ENCODE peak calls at places on chromosomes 16 and 17, in seven cellular contexts. F is IMR-90, Y is PC-3, K is hepatocyte, H is A673, J is H1, A is transverse colon. I is an unnamed sample. For H3K4me1, the result is how much of the 10 kb centered on the place peaks cover.

GRCh38 chr17:81991684-81992513 is 14.5 kb downstream of the ASPSCR1 start:
- DNase-seq in H (no peak), Y (peak), F (peak), J (no peak), A (peak), K (peak), I (peak)

GRCh38 chr17:41697122-41697962 is 8.7 kb downstream of the EIF1 start:
- DNase-seq in J (no peak), H (no peak), F (peak), K (peak), Y (no peak), A (peak), I (no peak)

GRCh38 chr16:4702466-4702808 is 9.1 kb downstream of the NUDT16L1 start:
- DNase-seq in A (no peak), K (peak), H (no peak), F (no peak), Y (no peak), J (no peak), I (no peak)

GRCh38 chr17:66098040-66098439 is 93.9 kb downstream of the CEP112 start:
- DNase-seq in Y (peak), F (peak), J (no peak), H (no peak), K (no peak), A (no peak), I (peak)

GRCh38 chr16:11133344-11133921 is 122.6 kb downstream of the SOCS1 start:
- DNase-seq in K (peak), H (peak), A (peak), F (peak), J (no peak), Y (peak), I (peak)

GRCh38 chr16:25896412-25896811 is 204.7 kb downstream of the HS3ST4 start:
- DNase-seq in A (no peak), K (no peak), F (no peak), J (no peak), Y (no peak), H (peak), I (no peak)

GRCh38 chr17:72030067-72030899 is 90.5 kb upstream of the SOX9 start:
- DNase-seq in Y (peak), A (peak), J (peak), H (peak), K (peak), F (peak), I (peak)

GRCh38 chr17:68356520-68356919 is 65.2 kb downstream of the ARSG start:
- DNase-seq in J (no peak), A (peak), F (no peak), H (no peak), Y (no peak), K (no peak), I (no peak)

GRCh38 chr17:19398301-19399181 is 11.6 kb upstream of the MFAP4 start:
- DNase-seq in K (peak), F (no peak), J (no peak), Y (peak), A (peak), H (peak), I (no peak)

GRCh38 chr17:12627177-12627629 is 38.5 kb upstream of the MYOCD start:
- DNase-seq in A (no peak), J (no peak), H (no peak), F (peak), K (peak), Y (peak), I (peak)

GRCh38 chr17:81811705-81812570 is 8.0 kb downstream of the GCGR start:
- DNase-seq in A (no peak), F (no peak), J (no peak), Y (no peak), H (no peak), K (no peak), I (no peak)

GRCh38 chr16:74999208-74999682 is 421 bp downstream of the ZNRF1 start:
- DNase-seq in A (peak), F (no peak), J (no peak), K (no peak), Y (no peak), H (peak), I (no peak)

GRCh38 chr17:231966-232807 is 50.7 kb upstream of the DOC2B start:
- DNase-seq in A (peak), F (no peak), Y (no peak), H (no peak), K (no peak), J (no peak), I (no peak)

GRCh38 chr16:30820952-30821421 is 34.0 kb upstream of the ZNF629 start:
- DNase-seq in F (no peak), K (no peak), J (no peak), Y (no peak), A (peak), H (no peak), I (no peak)

GRCh38 chr16:88303890-88304819 is 78.6 kb upstream of the ZNF469 start:
- DNase-seq in Y (peak), K (peak), H (no peak), F (peak), A (no peak), J (no peak), I (peak)

GRCh38 chr17:65593870-65594584 is 32.6 kb upstream of the AXIN2 start:
- DNase-seq in F (peak), H (peak), Y (no peak), J (no peak), A (no peak), K (peak), I (no peak)

GRCh38 chr17:45368661-45369060 is 51.8 kb upstream of the MAP3K14 start:
- DNase-seq in K (no peak), Y (no peak), A (no peak), H (no peak), J (no peak), F (peak), I (no peak)

GRCh38 chr17:193841-194806 is 12.7 kb upstream of the DOC2B start:
- DNase-seq in F (no peak), Y (no peak), K (peak), J (no peak), A (no peak), H (no peak), I (no peak)

GRCh38 chr17:38874505-38875419 is 4.9 kb downstream of the LASP1 start:
- DNase-seq in J (no peak), K (no peak), F (no peak), Y (no peak), H (no peak), A (no peak), I (no peak)

GRCh38 chr16:84786605-84787302 is 33.0 kb upstream of the CRISPLD2 start:
- DNase-seq in F (no peak), J (no peak), H (no peak), Y (no peak), A (no peak), K (no peak), I (no peak)

GRCh38 chr17:72053069-72053846 is 67.6 kb upstream of the SOX9 start:
- DNase-seq in K (no peak), F (no peak), J (no peak), Y (no peak), H (no peak), A (no peak), I (no peak)

GRCh38 chr17:82045916-82046484 is 5.6 kb downstream of the RFNG start:
- DNase-seq in A (no peak), F (no peak), H (no peak), K (no peak), J (no peak), Y (no peak), I (no peak)

GRCh38 chr16:87203060-87203656 is 114.0 kb downstream of the C16orf95 start:
- DNase-seq in K (peak), J (peak), A (peak), H (peak), F (peak), Y (peak), I (peak)

GRCh38 chr16:47320546-47321315 is 140.1 kb downstream of the ITFG1 start:
- DNase-seq in H (no peak), F (peak), K (no peak), Y (no peak), J (no peak), A (no peak), I (no peak)

GRCh38 chr16:46830417-46830901 is 521 bp downstream of the C16orf87 start:
- DNase-seq in A (peak), J (no peak), H (peak), K (peak), F (no peak), Y (peak), I (no peak)

GRCh38 chr16:66342294-66342900 is 24.1 kb upstream of the CDH5 start:
- DNase-seq in J (peak), A (no peak), Y (peak), H (peak), K (peak), F (no peak), I (no peak)

GRCh38 chr16:88578446-88579313 is 8.5 kb downstream of the ZC3H18 start:
- DNase-seq in K (no peak), J (no peak), F (no peak), Y (no peak), H (no peak), A (no peak), I (no peak)

GRCh38 chr16:57531635-57532220 is 4.6 kb downstream of the CCDC102A start:
- DNase-seq in Y (no peak), A (no peak), J (no peak), K (no peak), H (no peak), F (no peak), I (no peak)

GRCh38 chr17:18362509-18363020 is 785 bp downstream of the SHMT1 start:
- DNase-seq in K (peak), F (no peak), J (no peak), Y (peak), A (peak), H (peak), I (no peak)

GRCh38 chr17:75102385-75102821 is 7.4 kb upstream of the ARMC7 start:
- DNase-seq in Y (no peak), H (no peak), A (no peak), K (no peak), F (no peak), J (no peak), I (no peak)

DNA sequence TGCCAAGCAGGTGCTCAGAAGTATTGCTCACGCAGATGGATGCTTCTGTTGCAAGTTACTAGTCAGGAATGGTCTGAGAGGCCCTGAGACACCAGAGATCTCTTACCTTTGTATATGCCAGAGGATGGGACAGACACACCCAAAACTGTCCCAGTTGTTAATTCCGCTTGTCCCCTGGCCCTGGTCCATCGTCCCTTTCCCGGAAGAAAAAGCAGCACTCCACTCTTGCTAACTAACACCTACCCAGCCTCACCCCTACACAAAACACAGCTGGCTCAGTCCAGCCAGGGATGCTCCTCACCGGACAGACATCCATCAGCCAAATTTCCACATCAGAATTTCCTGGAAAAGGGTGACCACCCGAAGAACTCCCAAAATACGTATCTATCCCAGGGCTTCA is 2.0 kb downstream of the GAS7 start:
- DNase-seq in A (no peak), H (no peak), K (no peak), Y (no peak), F (no peak), J (no peak), I (no peak)
- H3K4me1 ChIP-seq in A (under half), H (under half), K (under half), Y (under half), F (under half), J (under half), I (under half)

DNA sequence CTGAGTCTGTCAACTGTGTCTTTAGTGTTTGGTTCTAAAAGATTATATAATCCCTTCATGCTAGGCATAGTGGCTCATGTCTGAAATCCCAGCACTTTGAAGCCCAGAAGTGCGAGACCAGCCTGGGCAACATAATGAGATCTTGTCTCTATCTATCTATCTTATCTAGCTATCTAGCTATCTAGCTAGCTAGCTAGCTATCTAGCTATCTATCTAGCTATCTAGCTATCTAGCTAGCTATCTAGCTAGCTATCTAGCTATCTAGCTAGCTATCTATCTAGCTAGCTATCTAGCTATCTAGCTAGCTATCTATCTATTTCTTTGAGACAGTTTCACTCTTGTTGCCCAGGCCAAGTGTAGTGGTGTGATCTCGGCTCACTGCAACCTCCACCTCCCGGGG is 43.8 kb downstream of the SPAG9 start:
- DNase-seq in K (no peak), Y (no peak), F (no peak), H (no peak), J (no peak), A (no peak), I (no peak)
- H3K27ac ChIP-seq in K (no peak), Y (no peak), F (no peak), H (no peak), J (no peak), A (no peak), I (no peak)

DNA sequence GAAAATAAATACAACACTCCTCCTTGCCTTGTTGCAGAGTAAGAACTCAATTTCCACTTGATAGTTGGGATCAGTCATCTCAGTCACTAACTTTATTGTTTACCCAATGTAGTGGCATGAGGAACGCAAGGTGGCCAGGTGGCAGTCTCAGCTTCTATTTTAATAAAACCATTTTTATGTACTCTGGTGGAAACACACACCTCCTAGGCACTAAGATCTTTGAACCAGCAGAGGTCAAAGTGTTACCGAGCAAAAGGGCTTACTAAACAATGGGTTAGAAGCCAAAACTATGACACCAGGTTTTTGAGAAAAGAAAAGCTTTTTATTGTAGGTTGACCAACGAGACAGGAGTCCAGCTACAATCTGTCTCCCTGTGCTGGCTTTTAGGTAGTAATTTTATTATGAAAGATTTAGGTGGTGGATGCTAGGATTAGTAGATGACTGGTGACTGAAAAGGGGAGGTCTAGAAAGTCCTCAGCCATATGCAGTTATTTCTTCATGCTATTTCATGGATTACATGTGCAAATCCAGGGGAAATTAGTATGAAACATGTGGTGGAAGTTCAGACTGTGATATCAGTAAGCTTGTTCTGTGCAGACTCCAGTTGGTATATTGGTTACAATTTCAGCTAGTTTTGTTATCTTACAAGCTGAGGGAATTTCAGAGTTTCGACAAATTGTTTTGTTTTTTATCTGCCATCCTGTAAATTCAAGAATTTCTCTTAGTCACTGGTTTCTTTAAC is 122.3 kb downstream of the PCTP start:
- DNase-seq in H (no peak), Y (no peak), F (no peak), J (no peak), K (no peak), A (no peak), I (no peak)
- TF ChIP-seq CTCF in H (no peak), Y (no peak), F (no peak), J (no peak), K (no peak), A (no peak), I (no peak)

DNA sequence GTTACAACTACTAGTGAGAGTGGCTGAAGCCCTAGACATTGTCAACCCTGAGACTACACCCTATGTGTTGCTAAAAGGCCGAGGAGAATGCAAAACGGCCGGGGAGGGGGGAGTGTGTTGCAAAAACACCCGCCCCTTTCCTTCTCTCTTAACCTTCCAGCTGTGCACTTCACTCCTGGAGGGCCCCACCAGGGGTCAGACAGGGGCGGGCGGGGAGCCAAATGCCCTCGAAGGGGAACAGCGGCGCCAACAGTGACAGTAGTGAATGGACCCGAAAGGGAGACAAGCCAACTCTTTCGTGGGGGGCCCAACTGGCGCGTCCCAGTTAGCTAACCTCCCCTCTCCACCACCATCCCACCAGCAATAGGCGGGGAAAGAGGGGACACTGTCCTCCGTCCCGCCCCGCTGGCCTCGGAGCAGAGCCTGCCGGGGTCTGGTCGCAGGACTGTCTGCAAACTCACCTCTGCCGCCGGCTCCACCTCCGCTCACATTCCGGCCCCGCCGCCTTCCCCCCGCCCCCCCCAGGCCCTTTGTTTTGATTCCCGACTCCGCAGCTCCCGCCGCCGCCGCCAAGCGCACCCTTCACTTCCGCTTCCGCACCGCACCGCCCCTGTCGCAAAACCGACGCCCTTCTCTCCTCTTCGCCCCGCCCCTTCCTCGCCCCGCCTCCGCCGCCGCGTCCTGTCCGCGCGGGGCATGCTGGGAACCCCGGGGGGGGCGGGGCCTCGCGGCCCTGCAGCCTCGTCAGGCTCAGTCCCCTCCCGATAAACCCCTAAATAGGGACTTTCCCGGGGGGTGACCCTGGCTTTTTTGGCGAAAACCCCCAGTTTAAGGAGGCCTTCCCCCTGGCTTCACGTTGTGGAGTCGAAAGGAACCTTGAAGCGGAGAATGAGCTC is at the start of gene MARF1:
- DNase-seq in K (peak), J (peak), A (peak), F (peak), H (peak), Y (peak), I (peak)
- H3K4me1 ChIP-seq in K (under half), J (under half), A (under half), F (under half), H (under half), Y (under half), I (under half)

DNA sequence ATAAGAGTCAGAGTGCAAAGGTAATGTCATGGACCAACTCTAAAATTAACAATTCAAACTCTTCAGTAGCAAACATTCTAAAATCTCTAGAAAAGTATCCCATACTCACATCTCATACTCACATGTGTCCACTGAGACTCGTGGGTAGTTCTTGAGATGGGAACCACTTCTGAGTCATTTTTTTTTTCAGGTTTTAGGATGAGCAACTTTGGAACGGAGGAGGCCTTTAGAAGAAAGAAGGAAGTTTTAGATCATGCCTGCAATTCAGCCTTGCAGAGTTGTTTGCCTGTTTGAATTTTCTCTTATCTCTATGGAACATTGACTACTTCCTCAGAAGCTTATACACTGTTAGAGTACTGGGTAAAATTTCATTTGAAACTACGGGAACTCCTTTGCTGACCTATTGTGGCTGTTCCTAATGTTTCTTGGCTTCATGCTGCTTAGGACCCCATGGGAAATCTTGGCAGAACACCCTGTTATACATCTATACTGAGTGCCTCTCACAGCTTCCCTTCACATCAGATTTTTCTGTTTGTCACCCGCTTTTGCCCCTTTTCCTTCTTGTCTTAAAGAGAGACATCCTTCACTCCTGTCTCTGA is 70.7 kb downstream of the MAP2K6 start:
- DNase-seq in A (no peak), K (no peak), H (no peak), F (no peak), J (no peak), Y (no peak), I (no peak)
- H3K27ac ChIP-seq in A (peak), K (peak), H (no peak), F (no peak), J (no peak), Y (no peak), I (no peak)

GRCh38 chr16:59205403-59205802 is 471.3 kb upstream of the GOT2 start:
- DNase-seq in H (no peak), A (no peak), Y (no peak), F (no peak), J (no peak), K (no peak), I (no peak)
- TF ChIP-seq CTCF in H (no peak), A (no peak), Y (no peak), F (no peak), J (no peak), K (no peak), I (no peak)

DNA sequence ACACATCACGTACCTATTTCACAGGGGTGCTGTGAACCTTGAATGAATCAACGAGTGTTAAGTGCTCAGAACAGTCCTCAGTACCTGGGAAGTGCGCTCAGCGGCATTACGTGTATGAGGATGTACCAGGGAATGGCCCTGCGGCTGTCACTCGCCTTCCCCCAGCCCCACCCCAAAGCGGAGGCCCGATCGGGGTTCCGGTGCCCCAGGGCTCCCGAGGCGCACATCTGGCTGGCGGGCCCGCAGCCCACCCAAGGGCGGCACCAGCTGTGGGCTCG is 17.6 kb downstream of the ZNF423 start:
- DNase-seq in F (no peak), K (no peak), Y (no peak), A (no peak), H (no peak), J (no peak), I (no peak)
- H3K4me1 ChIP-seq in F (under half), K (half or more), Y (under half), A (under half), H (under half), J (half or more), I (under half)

GRCh38 chr17:78257810-78258322 is 26.4 kb downstream of the TMEM235 start:
- DNase-seq in A (no peak), K (peak), F (peak), Y (no peak), H (no peak), J (no peak), I (no peak)
- H3K27ac ChIP-seq in A (peak), K (peak), F (no peak), Y (no peak), H (peak), J (no peak), I (no peak)

I was measured in foreskin keratinocyte.